ENCODE peak calls at places on chromosomes 1 and 21, in eight cellular contexts. T is retinal pigment epithelial cell; D is A549; M is activated CD4-positive, alpha-beta T cell treated with anti-CD3 and anti-CD28 coated beads, Interleukin-2, amount 50 U/mL, for 48 hours; H is dorsolateral prefrontal cortex; G is NCI-H1105 treated with DMSO at 0.1 percent for 48 hours; I is naive thymus-derived CD4-positive, alpha-beta T cell; Q is NCI-H1436. S is an unnamed sample.

GRCh38 chr1:39955547-39956539 is 898 bp downstream of the MFSD2A start:
- DNase-seq in D (peak; percentile 30), Q (peak; percentile 46), I (peak; percentile 29), H (no peak), M (peak; percentile 70), G (peak; percentile 90), T (no peak), S (no peak)

GRCh38 chr1:183215076-183215720 is 29.1 kb downstream of the LAMC2 start:
- DNase-seq in H (no peak), T (no peak), Q (no peak), M (no peak), D (no peak), I (no peak), G (no peak), S (no peak)

GRCh38 chr1:43129334-43129733 is 42.8 kb downstream of the EBNA1BP2 start:
- DNase-seq in D (no peak), H (no peak), I (no peak), Q (no peak), M (no peak), G (no peak), T (no peak), S (no peak)

GRCh38 chr1:245893025-245893424 is 614.1 kb downstream of the SMYD3 start:
- DNase-seq in I (no peak), M (no peak), T (no peak), H (no peak), Q (no peak), D (no peak), G (no peak), S (no peak)

GRCh38 chr1:28173151-28173979 is 3.1 kb downstream of the PTAFR start:
- DNase-seq in G (no peak), H (no peak), Q (no peak), D (no peak), T (no peak), I (no peak), M (no peak), S (no peak)

GRCh38 chr1:89298461-89298860 is 25.8 kb upstream of the GBP5 start:
- DNase-seq in G (no peak), D (no peak), I (no peak), H (no peak), T (no peak), M (no peak), Q (no peak), S (no peak)

GRCh38 chr1:198462365-198463025 is 78.0 kb downstream of the ATP6V1G3 start:
- DNase-seq in T (no peak), H (no peak), G (no peak), I (no peak), Q (no peak), D (no peak), M (no peak), S (no peak)

GRCh38 chr1:167262820-167263219 is 42.1 kb downstream of the POU2F1 start:
- DNase-seq in H (no peak), Q (no peak), G (peak; percentile 47), T (no peak), M (no peak), I (no peak), D (no peak), S (no peak)

GRCh38 chr1:109773203-109773899 is 9.6 kb upstream of the EPS8L3 start:
- DNase-seq in T (peak; percentile 52), I (peak; percentile 79), H (peak; percentile 85), Q (peak; percentile 79), D (peak; percentile 73), M (peak; percentile 67), G (peak; percentile 84), S (peak; percentile 82)

GRCh38 chr21:22120616-22121266 is 1122.5 kb downstream of the NCAM2 start:
- DNase-seq in Q (no peak), G (no peak), D (no peak), M (no peak), T (no peak), I (no peak), H (no peak), S (no peak)

GRCh38 chr1:226737819-226738420 is 1.2 kb downstream of the ITPKB start:
- DNase-seq in H (peak; percentile 72), G (no peak), T (no peak), D (no peak), M (peak; percentile 59), I (peak; percentile 61), Q (no peak), S (peak; percentile 6)

GRCh38 chr1:243598433-243598832 is 251.6 kb downstream of the AKT3 start:
- DNase-seq in M (no peak), T (no peak), I (peak; percentile 45), G (no peak), H (no peak), Q (no peak), D (no peak), S (no peak)

GRCh38 chr1:177270863-177271262 is 100.1 kb downstream of the BRINP2 start:
- DNase-seq in Q (no peak), D (no peak), T (no peak), M (no peak), G (no peak), H (no peak), I (no peak), S (no peak)